ENCODE peak calls at places on chromosomes 5 and 9, in eight cellular contexts. One of them, this sample, is unnamed.

GRCh38 chr9:137989999-137990715 is 112.6 kb downstream of the CACNA1B start:
- DNase-seq in A549: no peak
- DNase-seq in pancreas: no peak
- DNase-seq in neural crest cell: no peak
- DNase-seq in astrocyte: no peak
- DNase-seq in RWPE2: no peak
- DNase-seq in CD4-positive, alpha-beta T cell: no peak
- DNase-seq in endothelial cell: no peak
- DNase-seq in this sample: no peak

GRCh38 chr5:83387041-83387440 is 84.5 kb upstream of the VCAN start:
- DNase-seq in RWPE2: no peak
- DNase-seq in neural crest cell: no peak
- DNase-seq in pancreas: no peak
- DNase-seq in CD4-positive, alpha-beta T cell: no peak
- DNase-seq in A549: no peak
- DNase-seq in endothelial cell: no peak
- DNase-seq in astrocyte: no peak
- DNase-seq in this sample: no peak

GRCh38 chr9:37922391-37923120 is 18.6 kb upstream of the SLC25A51 start:
- DNase-seq in pancreas: no peak
- DNase-seq in neural crest cell: no peak
- DNase-seq in RWPE2: no peak
- DNase-seq in CD4-positive, alpha-beta T cell: no peak
- DNase-seq in astrocyte: no peak
- DNase-seq in endothelial cell: no peak
- DNase-seq in A549: no peak
- DNase-seq in this sample: no peak

GRCh38 chr9:37191403-37192089 is 71.2 kb downstream of the ZCCHC7 start:
- DNase-seq in RWPE2: no peak
- DNase-seq in pancreas: no peak
- DNase-seq in neural crest cell: no peak
- DNase-seq in CD4-positive, alpha-beta T cell: no peak
- DNase-seq in A549: no peak
- DNase-seq in astrocyte: no peak
- DNase-seq in endothelial cell: no peak
- DNase-seq in this sample: no peak

GRCh38 chr5:2806176-2806575 is 54.7 kb upstream of the IRX2 start:
- DNase-seq in CD4-positive, alpha-beta T cell: no peak
- DNase-seq in neural crest cell: no peak
- DNase-seq in A549: no peak
- DNase-seq in astrocyte: no peak
- DNase-seq in pancreas: peak; percentile 56
- DNase-seq in RWPE2: no peak
- DNase-seq in endothelial cell: no peak
- DNase-seq in this sample: no peak

GRCh38 chr5:15587941-15588340 is 88.0 kb downstream of the FBXL7 start:
- DNase-seq in neural crest cell: no peak
- DNase-seq in CD4-positive, alpha-beta T cell: no peak
- DNase-seq in A549: no peak
- DNase-seq in pancreas: no peak
- DNase-seq in astrocyte: peak; percentile 31
- DNase-seq in RWPE2: no peak
- DNase-seq in endothelial cell: no peak
- DNase-seq in this sample: no peak

GRCh38 chr5:103057208-103058130 is 62.5 kb downstream of the GIN1 start:
- DNase-seq in endothelial cell: no peak
- DNase-seq in A549: no peak
- DNase-seq in RWPE2: no peak
- DNase-seq in pancreas: no peak
- DNase-seq in astrocyte: peak; percentile 22
- DNase-seq in neural crest cell: no peak
- DNase-seq in CD4-positive, alpha-beta T cell: no peak
- DNase-seq in this sample: no peak

GRCh38 chr5:30040483-30041116 is 1152.9 kb upstream of the CDH6 start:
- DNase-seq in CD4-positive, alpha-beta T cell: no peak
- DNase-seq in A549: peak; percentile 5
- DNase-seq in RWPE2: no peak
- DNase-seq in endothelial cell: peak; percentile 68
- DNase-seq in pancreas: no peak
- DNase-seq in astrocyte: peak; percentile 26
- DNase-seq in neural crest cell: peak; percentile 79
- DNase-seq in this sample: peak; percentile 38

GRCh38 chr5:59450245-59450644 is 443.3 kb downstream of the PDE4D start:
- DNase-seq in endothelial cell: no peak
- DNase-seq in RWPE2: no peak
- DNase-seq in astrocyte: no peak
- DNase-seq in pancreas: no peak
- DNase-seq in A549: no peak
- DNase-seq in CD4-positive, alpha-beta T cell: no peak
- DNase-seq in neural crest cell: no peak
- DNase-seq in this sample: no peak

GRCh38 chr9:109560470-109561132 is 62.5 kb upstream of the PTPN3 start:
- DNase-seq in pancreas: no peak
- DNase-seq in endothelial cell: peak; percentile 14
- DNase-seq in A549: no peak
- DNase-seq in CD4-positive, alpha-beta T cell: no peak
- DNase-seq in RWPE2: no peak
- DNase-seq in neural crest cell: no peak
- DNase-seq in astrocyte: no peak
- DNase-seq in this sample: no peak
- TF ChIP-seq CTCF in pancreas: no peak
- TF ChIP-seq CTCF in endothelial cell: no peak
- TF ChIP-seq CTCF in A549: no peak
- TF ChIP-seq CTCF in CD4-positive, alpha-beta T cell: no peak
- TF ChIP-seq CTCF in RWPE2: no peak
- TF ChIP-seq CTCF in neural crest cell: no peak
- TF ChIP-seq CTCF in astrocyte: no peak
- TF ChIP-seq CTCF in this sample: no peak

GRCh38 chr9:130058154-130058553 is 4.4 kb downstream of the GPR107 start:
- DNase-seq in CD4-positive, alpha-beta T cell: no peak
- DNase-seq in neural crest cell: no peak
- DNase-seq in endothelial cell: no peak
- DNase-seq in A549: peak; percentile 71
- DNase-seq in RWPE2: no peak
- DNase-seq in pancreas: no peak
- DNase-seq in astrocyte: no peak
- DNase-seq in this sample: peak; percentile 22
- TF ChIP-seq CTCF in CD4-positive, alpha-beta T cell: peak; percentile 18
- TF ChIP-seq CTCF in neural crest cell: peak; percentile 56
- TF ChIP-seq CTCF in endothelial cell: peak; percentile 42
- TF ChIP-seq CTCF in A549: no peak
- TF ChIP-seq CTCF in RWPE2: peak; percentile 16
- TF ChIP-seq CTCF in pancreas: no peak
- TF ChIP-seq CTCF in astrocyte: peak; percentile 33
- TF ChIP-seq CTCF in this sample: peak; percentile 31

GRCh38 chr5:75414241-75414640 is 77.2 kb downstream of the HMGCR start:
- DNase-seq in RWPE2: no peak
- DNase-seq in pancreas: no peak
- DNase-seq in endothelial cell: no peak
- DNase-seq in neural crest cell: no peak
- DNase-seq in A549: no peak
- DNase-seq in CD4-positive, alpha-beta T cell: no peak
- DNase-seq in astrocyte: no peak
- DNase-seq in this sample: no peak

GRCh38 chr5:75412111-75412990 is 75.3 kb downstream of the HMGCR start:
- DNase-seq in A549: no peak
- DNase-seq in pancreas: no peak
- DNase-seq in endothelial cell: no peak
- DNase-seq in neural crest cell: no peak
- DNase-seq in RWPE2: no peak
- DNase-seq in astrocyte: no peak
- DNase-seq in CD4-positive, alpha-beta T cell: no peak
- DNase-seq in this sample: no peak
- TF ChIP-seq CTCF in A549: no peak
- TF ChIP-seq CTCF in pancreas: no peak
- TF ChIP-seq CTCF in endothelial cell: peak; percentile 55
- TF ChIP-seq CTCF in neural crest cell: peak; percentile 29
- TF ChIP-seq CTCF in RWPE2: no peak
- TF ChIP-seq CTCF in astrocyte: no peak
- TF ChIP-seq CTCF in CD4-positive, alpha-beta T cell: no peak
- TF ChIP-seq CTCF in this sample: no peak

GRCh38 chr5:76402880-76403712 is at the start of gene IQGAP2:
- DNase-seq in RWPE2: no peak
- DNase-seq in pancreas: peak; percentile 91
- DNase-seq in CD4-positive, alpha-beta T cell: peak; percentile 71
- DNase-seq in astrocyte: peak; percentile 51
- DNase-seq in A549: peak; percentile 85
- DNase-seq in endothelial cell: peak; percentile 88
- DNase-seq in neural crest cell: peak; percentile 77
- DNase-seq in this sample: peak; percentile 84

GRCh38 chr5:76404694-76405306 is 1.7 kb downstream of the IQGAP2 start:
- DNase-seq in pancreas: no peak
- DNase-seq in endothelial cell: no peak
- DNase-seq in astrocyte: no peak
- DNase-seq in neural crest cell: no peak
- DNase-seq in A549: no peak
- DNase-seq in RWPE2: no peak
- DNase-seq in CD4-positive, alpha-beta T cell: no peak
- DNase-seq in this sample: no peak

GRCh38 chr5:76403963-76404693 is 1.0 kb downstream of the IQGAP2 start:
- DNase-seq in neural crest cell: no peak
- DNase-seq in RWPE2: no peak
- DNase-seq in CD4-positive, alpha-beta T cell: peak; percentile 59
- DNase-seq in endothelial cell: peak; percentile 28
- DNase-seq in astrocyte: no peak
- DNase-seq in A549: peak; percentile 6
- DNase-seq in pancreas: peak; percentile 90
- DNase-seq in this sample: peak; percentile 92

GRCh38 chr5:76402251-76402879 is 720 bp upstream of the IQGAP2 start:
- DNase-seq in endothelial cell: peak; percentile 59
- DNase-seq in neural crest cell: peak; percentile 19
- DNase-seq in A549: peak; percentile 46
- DNase-seq in CD4-positive, alpha-beta T cell: peak; percentile 66
- DNase-seq in astrocyte: no peak
- DNase-seq in RWPE2: no peak
- DNase-seq in pancreas: no peak
- DNase-seq in this sample: peak; percentile 96

GRCh38 chr5:76403713-76403962 is 553 bp downstream of the IQGAP2 start:
- DNase-seq in pancreas: no peak
- DNase-seq in endothelial cell: peak; percentile 70
- DNase-seq in neural crest cell: peak; percentile 37
- DNase-seq in astrocyte: no peak
- DNase-seq in A549: peak; percentile 42
- DNase-seq in RWPE2: no peak
- DNase-seq in CD4-positive, alpha-beta T cell: no peak
- DNase-seq in this sample: no peak
- TF ChIP-seq CTCF in pancreas: peak; percentile 11
- TF ChIP-seq CTCF in endothelial cell: no peak
- TF ChIP-seq CTCF in neural crest cell: peak; percentile 50
- TF ChIP-seq CTCF in astrocyte: no peak
- TF ChIP-seq CTCF in A549: no peak
- TF ChIP-seq CTCF in RWPE2: no peak
- TF ChIP-seq CTCF in CD4-positive, alpha-beta T cell: no peak
- TF ChIP-seq CTCF in this sample: no peak

GRCh38 chr9:126386088-126386487 is 59.5 kb downstream of the MVB12B start:
- DNase-seq in astrocyte: no peak
- DNase-seq in endothelial cell: peak; percentile 43
- DNase-seq in CD4-positive, alpha-beta T cell: no peak
- DNase-seq in neural crest cell: no peak
- DNase-seq in A549: no peak
- DNase-seq in pancreas: no peak
- DNase-seq in RWPE2: no peak
- DNase-seq in this sample: no peak
- TF ChIP-seq CTCF in astrocyte: peak; percentile 8
- TF ChIP-seq CTCF in endothelial cell: no peak
- TF ChIP-seq CTCF in CD4-positive, alpha-beta T cell: no peak
- TF ChIP-seq CTCF in neural crest cell: peak; percentile 49
- TF ChIP-seq CTCF in A549: peak; percentile 18
- TF ChIP-seq CTCF in pancreas: no peak
- TF ChIP-seq CTCF in RWPE2: peak; percentile 65
- TF ChIP-seq CTCF in this sample: no peak

DNA sequence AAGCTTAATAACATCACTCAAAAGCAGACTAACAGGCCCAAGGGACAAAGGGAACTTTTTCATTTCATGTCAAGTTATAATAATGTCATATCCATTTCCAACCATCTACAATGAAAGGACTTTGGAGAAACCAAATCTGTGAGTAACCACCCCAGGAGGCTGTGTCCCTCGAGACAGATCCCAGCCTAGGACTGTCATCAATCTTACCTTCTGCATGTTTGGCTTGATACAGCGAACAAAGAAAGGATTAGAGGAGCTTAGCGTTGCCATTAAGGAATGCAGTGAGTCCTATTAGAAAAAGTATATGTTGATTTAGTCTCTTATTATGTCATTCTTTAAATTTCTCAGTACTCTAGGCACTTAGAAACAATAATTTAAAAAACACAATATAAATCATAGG is 137.8 kb upstream of the RETREG1 start:
- DNase-seq in endothelial cell: no peak
- DNase-seq in RWPE2: no peak
- DNase-seq in pancreas: no peak
- DNase-seq in neural crest cell: no peak
- DNase-seq in A549: no peak
- DNase-seq in CD4-positive, alpha-beta T cell: no peak
- DNase-seq in astrocyte: no peak
- DNase-seq in this sample: no peak
- TF ChIP-seq CTCF in endothelial cell: no peak
- TF ChIP-seq CTCF in RWPE2: no peak
- TF ChIP-seq CTCF in pancreas: no peak
- TF ChIP-seq CTCF in neural crest cell: no peak
- TF ChIP-seq CTCF in A549: no peak
- TF ChIP-seq CTCF in CD4-positive, alpha-beta T cell: no peak
- TF ChIP-seq CTCF in astrocyte: no peak
- TF ChIP-seq CTCF in this sample: no peak

GRCh38 chr5:10521466-10522223 is 42.2 kb upstream of the ANKRD33B start:
- DNase-seq in endothelial cell: no peak
- DNase-seq in neural crest cell: peak; percentile 18
- DNase-seq in CD4-positive, alpha-beta T cell: no peak
- DNase-seq in RWPE2: peak; percentile 39
- DNase-seq in astrocyte: no peak
- DNase-seq in pancreas: no peak
- DNase-seq in A549: peak; percentile 40
- DNase-seq in this sample: no peak
- TF ChIP-seq CTCF in endothelial cell: peak; percentile 54
- TF ChIP-seq CTCF in neural crest cell: peak; percentile 55
- TF ChIP-seq CTCF in CD4-positive, alpha-beta T cell: no peak
- TF ChIP-seq CTCF in RWPE2: peak; percentile 13
- TF ChIP-seq CTCF in astrocyte: peak; percentile 15
- TF ChIP-seq CTCF in pancreas: no peak
- TF ChIP-seq CTCF in A549: no peak
- TF ChIP-seq CTCF in this sample: peak; percentile 38

DNA sequence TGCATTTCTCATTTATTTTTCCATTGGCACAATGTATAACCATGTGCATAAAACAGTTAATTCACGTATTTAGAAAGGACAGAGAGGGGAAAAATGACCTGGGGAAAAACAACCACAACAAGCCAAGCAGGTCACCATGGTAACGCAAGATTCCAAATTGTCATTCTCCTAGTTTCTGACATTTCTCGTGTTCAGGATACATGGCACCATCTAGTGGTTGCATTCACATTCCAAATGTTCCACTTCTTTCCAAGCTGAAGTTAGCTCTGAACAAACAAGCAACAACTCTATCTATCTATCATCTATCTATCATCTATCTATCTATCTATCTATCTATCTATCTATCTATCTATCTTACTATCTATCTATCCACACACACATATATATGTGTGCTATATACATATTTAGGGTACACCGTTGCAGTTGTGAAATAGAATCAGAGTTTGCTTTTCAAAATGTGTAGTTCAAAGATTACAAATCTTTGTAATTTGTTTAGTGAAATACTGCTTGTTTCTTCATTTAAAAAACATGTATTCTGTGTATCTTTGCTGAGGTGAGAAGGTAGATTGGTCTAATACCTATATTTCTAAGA is 487.3 kb upstream of the ST8SIA4 start:
- DNase-seq in pancreas: no peak
- DNase-seq in CD4-positive, alpha-beta T cell: no peak
- DNase-seq in neural crest cell: peak; percentile 36
- DNase-seq in RWPE2: no peak
- DNase-seq in astrocyte: peak; percentile 34
- DNase-seq in endothelial cell: peak; percentile 62
- DNase-seq in A549: no peak
- DNase-seq in this sample: peak; percentile 1
- TF ChIP-seq CTCF in pancreas: no peak
- TF ChIP-seq CTCF in CD4-positive, alpha-beta T cell: peak; percentile 57
- TF ChIP-seq CTCF in neural crest cell: peak; percentile 80
- TF ChIP-seq CTCF in RWPE2: peak; percentile 93
- TF ChIP-seq CTCF in astrocyte: peak; percentile 61
- TF ChIP-seq CTCF in endothelial cell: peak; percentile 70
- TF ChIP-seq CTCF in A549: peak; percentile 80
- TF ChIP-seq CTCF in this sample: peak; percentile 49